ENCODE peak calls at places on chromosome 22, in eight cellular contexts. Y is T-helper 1 cell; B is GF-D8; Q is left ventricle myocardium superior; J is naive thymus-derived CD4-positive, alpha-beta T cell; I is cardiac fibroblast; W is stomach; L is GM12891. D is an unnamed sample.

GRCh38 chr22:45598596-45599217 is 72.9 kb upstream of the ATXN10 start:
- DNase-seq in J (no peak), W (no peak), I (no peak), L (no peak), Y (no peak), B (no peak), Q (no peak), D (no peak)

GRCh38 chr22:39522567-39523300 is 2.4 kb downstream of the ATF4 start:
- DNase-seq in L (no peak), J (no peak), I (peak; percentile 71), Q (no peak), B (no peak), W (peak; percentile 56), Y (no peak), D (no peak)

GRCh38 chr22:33717694-33718396 is 202.4 kb downstream of the LARGE1 start:
- DNase-seq in I (no peak), Q (peak; percentile 56), W (no peak), J (no peak), L (no peak), Y (no peak), B (no peak), D (no peak)

GRCh38 chr22:46547179-46547882 is 9.9 kb upstream of the CELSR1 start:
- DNase-seq in B (no peak), Y (no peak), J (no peak), L (no peak), Q (peak; percentile 75), I (peak; percentile 70), W (no peak), D (peak; percentile 79)

GRCh38 chr22:41425704-41426365 is 20.8 kb downstream of the TOB2 start:
- DNase-seq in J (no peak), L (no peak), Y (no peak), Q (no peak), I (no peak), W (no peak), B (no peak), D (no peak)

GRCh38 chr22:17007257-17007656 is 765 bp downstream of the GAB4 start:
- DNase-seq in L (no peak), J (no peak), W (no peak), Q (no peak), I (no peak), Y (no peak), B (no peak), D (no peak)

GRCh38 chr22:19419464-19420178 is 11.9 kb downstream of the HIRA start:
- DNase-seq in Q (no peak), I (peak; percentile 15), W (no peak), Y (peak; percentile 25), B (peak; percentile 94), L (peak; percentile 33), J (peak; percentile 31), D (no peak)

GRCh38 chr22:31496735-31497146 is 405 bp downstream of the SFI1 start:
- DNase-seq in W (no peak), J (no peak), Y (peak; percentile 41), B (no peak), Q (peak; percentile 45), L (no peak), I (peak; percentile 22), D (no peak)

GRCh38 chr22:27099896-27100295 is 442.5 kb downstream of the MIAT start:
- DNase-seq in J (no peak), Q (no peak), W (no peak), B (no peak), Y (no peak), I (no peak), L (no peak), D (no peak)

GRCh38 chr22:42376721-42377177 is 55.5 kb downstream of the NFAM1 start:
- DNase-seq in I (peak; percentile 7), Y (no peak), W (peak; percentile 29), J (no peak), Q (peak; percentile 86), B (no peak), L (no peak), D (peak; percentile 92)

GRCh38 chr22:39174498-39175120 is 22.1 kb upstream of the CBX7 start:
- DNase-seq in I (peak; percentile 96), L (no peak), J (peak; percentile 76), W (peak; percentile 59), Q (peak; percentile 86), Y (peak; percentile 35), B (no peak), D (peak; percentile 94)

GRCh38 chr22:42768385-42769035 is 47.8 kb upstream of the A4GALT start:
- DNase-seq in B (no peak), Q (no peak), I (no peak), Y (no peak), J (no peak), W (no peak), L (no peak), D (no peak)

GRCh38 chr22:30655532-30655931 is 12.1 kb downstream of the DUSP18 start:
- DNase-seq in W (no peak), I (no peak), J (no peak), Q (no peak), L (no peak), B (no peak), Y (no peak), D (no peak)

GRCh38 chr22:25563757-25564319 is 637 bp upstream of the GRK3 start:
- DNase-seq in L (no peak), W (no peak), J (no peak), Y (no peak), B (peak; percentile 70), Q (no peak), I (no peak), D (peak; percentile 66)

GRCh38 chr22:17729561-17729960 is 44.7 kb downstream of the BID start:
- DNase-seq in I (no peak), W (no peak), Y (no peak), B (no peak), J (no peak), Q (no peak), L (no peak), D (no peak)

GRCh38 chr22:21739828-21740377 is 4.3 kb upstream of the YPEL1 start:
- DNase-seq in Y (no peak), W (no peak), B (no peak), I (no peak), Q (no peak), J (no peak), L (no peak), D (peak; percentile 14)

GRCh38 chr22:19626666-19627065 is 87.6 kb upstream of the SEPTIN5 start:
- DNase-seq in I (no peak), L (no peak), Y (no peak), B (no peak), W (no peak), J (no peak), Q (no peak), D (no peak)

GRCh38 chr22:20749453-20749852 is 24.5 kb upstream of the SERPIND1 start:
- DNase-seq in L (no peak), W (no peak), J (no peak), Q (no peak), Y (no peak), I (no peak), B (no peak), D (no peak)

GRCh38 chr22:35275580-35275979 is 18.3 kb downstream of the HMGXB4 start:
- DNase-seq in L (no peak), Q (no peak), Y (no peak), W (no peak), J (no peak), B (no peak), I (peak; percentile 38), D (no peak)

GRCh38 chr22:39017596-39018365 is 3.1 kb upstream of the APOBEC3D start:
- DNase-seq in B (no peak), Q (no peak), I (no peak), Y (no peak), J (no peak), W (no peak), L (no peak), D (no peak)

GRCh38 chr22:42791721-42792452 is 65.2 kb downstream of the ARFGAP3 start:
- DNase-seq in J (no peak), W (no peak), L (no peak), Y (no peak), Q (peak; percentile 84), B (no peak), I (no peak), D (peak; percentile 90)

GRCh38 chr22:23777776-23778575 is 5.3 kb downstream of the MMP11 start:
- DNase-seq in Y (no peak), B (no peak), L (no peak), W (no peak), Q (peak; percentile 83), J (no peak), I (no peak), D (peak; percentile 41)

GRCh38 chr22:46614070-46614931 is 5.9 kb upstream of the GRAMD4 start:
- DNase-seq in Y (peak; percentile 71), Q (no peak), L (no peak), I (no peak), J (peak; percentile 88), W (no peak), B (no peak), D (no peak)

GRCh38 chr22:36258750-36259619 is 6.1 kb downstream of the APOL1 start:
- DNase-seq in L (no peak), I (peak; percentile 54), Q (peak; percentile 50), J (no peak), Y (no peak), B (peak; percentile 8), W (no peak), D (peak; percentile 59)

GRCh38 chr22:24104307-24105017 is 76.8 kb upstream of the SUSD2 start:
- DNase-seq in J (no peak), L (no peak), Q (peak; percentile 21), Y (no peak), I (no peak), B (no peak), W (no peak), D (no peak)

GRCh38 chr22:22927888-22928665 is 40.5 kb downstream of the IGLL5 start:
- DNase-seq in L (no peak), Y (no peak), W (no peak), I (no peak), B (no peak), Q (peak; percentile 16), J (no peak), D (no peak)

GRCh38 chr22:45511847-45512261 is 9.2 kb downstream of the FBLN1 start:
- DNase-seq in Q (peak; percentile 78), W (peak; percentile 43), L (no peak), Y (no peak), B (no peak), J (no peak), I (peak; percentile 83), D (peak; percentile 84)

GRCh38 chr22:33467067-33467466 is 408.9 kb upstream of the SYN3 start:
- DNase-seq in B (no peak), J (no peak), Y (no peak), L (no peak), I (no peak), W (no peak), Q (no peak), D (no peak)

GRCh38 chr22:44484618-44485017 is 13.4 kb downstream of the RTL6 start:
- DNase-seq in B (no peak), I (no peak), L (no peak), J (no peak), W (no peak), Y (no peak), Q (no peak), D (no peak)

GRCh38 chr22:23240639-23241389 is 60.5 kb downstream of the BCR start:
- DNase-seq in J (no peak), L (no peak), B (no peak), Y (no peak), Q (no peak), W (peak; percentile 31), I (peak; percentile 46), D (no peak)

GRCh38 chr22:44668886-44669724 is 32.9 kb upstream of the PRR5 start:
- DNase-seq in Y (no peak), Q (no peak), J (no peak), W (no peak), B (no peak), L (no peak), I (no peak), D (peak; percentile 29)

GRCh38 chr22:46829140-46829891 is 66.9 kb downstream of the TBC1D22A start:
- DNase-seq in J (no peak), W (no peak), Q (no peak), I (peak; percentile 86), B (no peak), Y (no peak), L (no peak), D (no peak)

GRCh38 chr22:31898406-31898805 is 45.9 kb upstream of the YWHAH start:
- DNase-seq in Y (no peak), B (no peak), W (no peak), J (no peak), L (no peak), I (no peak), Q (no peak), D (no peak)

GRCh38 chr22:46652081-46652929 is 32.1 kb downstream of the GRAMD4 start:
- DNase-seq in Y (no peak), I (peak; percentile 44), J (no peak), B (no peak), Q (peak; percentile 67), L (no peak), W (no peak), D (peak; percentile 77)

D was measured in right cardiac atrium.